ENCODE peak calls at places on chromosomes 16 and 17, in eight cellular contexts. One of them, this sample, is unnamed.

GRCh38 chr17:62705781-62706597 is 78.5 kb downstream of the MRC2 start:
- DNase-seq in thoracic aorta: no peak
- DNase-seq in AG10803: peak; percentile 33
- DNase-seq in DND-41: no peak
- DNase-seq in left ventricle myocardium inferior: no peak
- DNase-seq in uterus: no peak
- DNase-seq in OCI-LY7: no peak
- DNase-seq in adrenal gland: no peak
- DNase-seq in this sample: peak; percentile 42

GRCh38 chr17:61966201-61966600 is 38.4 kb upstream of the INTS2 start:
- DNase-seq in thoracic aorta: no peak
- DNase-seq in AG10803: no peak
- DNase-seq in DND-41: no peak
- DNase-seq in left ventricle myocardium inferior: no peak
- DNase-seq in uterus: no peak
- DNase-seq in OCI-LY7: no peak
- DNase-seq in adrenal gland: no peak
- DNase-seq in this sample: no peak

GRCh38 chr17:78653382-78653781 is 76.2 kb upstream of the DNAH17 start:
- DNase-seq in thoracic aorta: no peak
- DNase-seq in AG10803: peak; percentile 37
- DNase-seq in DND-41: no peak
- DNase-seq in left ventricle myocardium inferior: no peak
- DNase-seq in uterus: no peak
- DNase-seq in OCI-LY7: no peak
- DNase-seq in adrenal gland: no peak
- DNase-seq in this sample: peak; percentile 63

GRCh38 chr17:77690271-77691161 is 268.0 kb upstream of the TNRC6C start:
- DNase-seq in thoracic aorta: no peak
- DNase-seq in AG10803: no peak
- DNase-seq in DND-41: no peak
- DNase-seq in left ventricle myocardium inferior: no peak
- DNase-seq in uterus: no peak
- DNase-seq in OCI-LY7: peak; percentile 73
- DNase-seq in adrenal gland: no peak
- DNase-seq in this sample: no peak

GRCh38 chr17:36183811-36184765 is 7.7 kb upstream of the TBC1D3B start:
- DNase-seq in thoracic aorta: no peak
- DNase-seq in AG10803: no peak
- DNase-seq in DND-41: no peak
- DNase-seq in left ventricle myocardium inferior: no peak
- DNase-seq in uterus: peak; percentile 5
- DNase-seq in OCI-LY7: no peak
- DNase-seq in adrenal gland: no peak
- DNase-seq in this sample: no peak

GRCh38 chr16:83579027-83579426 is 228.8 kb upstream of the HSBP1 start:
- DNase-seq in thoracic aorta: no peak
- DNase-seq in AG10803: no peak
- DNase-seq in DND-41: no peak
- DNase-seq in left ventricle myocardium inferior: no peak
- DNase-seq in uterus: no peak
- DNase-seq in OCI-LY7: no peak
- DNase-seq in adrenal gland: no peak
- DNase-seq in this sample: no peak

GRCh38 chr17:81483862-81484194 is 28.8 kb downstream of the ACTG1 start:
- DNase-seq in thoracic aorta: no peak
- DNase-seq in AG10803: no peak
- DNase-seq in DND-41: peak; percentile 56
- DNase-seq in left ventricle myocardium inferior: no peak
- DNase-seq in uterus: no peak
- DNase-seq in OCI-LY7: no peak
- DNase-seq in adrenal gland: no peak
- DNase-seq in this sample: no peak

GRCh38 chr17:9522074-9522473 is 53.5 kb downstream of the STX8 start:
- DNase-seq in thoracic aorta: no peak
- DNase-seq in AG10803: peak; percentile 69
- DNase-seq in DND-41: peak; percentile 35
- DNase-seq in left ventricle myocardium inferior: no peak
- DNase-seq in uterus: peak; percentile 16
- DNase-seq in OCI-LY7: peak; percentile 24
- DNase-seq in adrenal gland: no peak
- DNase-seq in this sample: peak; percentile 70

GRCh38 chr16:46947900-46948547 is 25.4 kb downstream of the DNAJA2 start:
- DNase-seq in thoracic aorta: no peak
- DNase-seq in AG10803: peak; percentile 47
- DNase-seq in DND-41: peak; percentile 38
- DNase-seq in left ventricle myocardium inferior: no peak
- DNase-seq in uterus: no peak
- DNase-seq in OCI-LY7: peak; percentile 67
- DNase-seq in adrenal gland: no peak
- DNase-seq in this sample: peak; percentile 49

GRCh38 chr16:84065536-84066132 is 23.0 kb upstream of the SLC38A8 start:
- DNase-seq in thoracic aorta: no peak
- DNase-seq in AG10803: peak; percentile 51
- DNase-seq in DND-41: peak; percentile 49
- DNase-seq in left ventricle myocardium inferior: no peak
- DNase-seq in uterus: no peak
- DNase-seq in OCI-LY7: peak; percentile 59
- DNase-seq in adrenal gland: peak; percentile 53
- DNase-seq in this sample: peak; percentile 68

GRCh38 chr16:56793504-56793903 is 63.6 kb downstream of the NUP93 start:
- DNase-seq in thoracic aorta: no peak
- DNase-seq in AG10803: peak; percentile 41
- DNase-seq in DND-41: no peak
- DNase-seq in left ventricle myocardium inferior: no peak
- DNase-seq in uterus: no peak
- DNase-seq in OCI-LY7: peak; percentile 52
- DNase-seq in adrenal gland: no peak
- DNase-seq in this sample: peak; percentile 33

GRCh38 chr17:6551909-6552768 is 4.2 kb downstream of the PITPNM3 start:
- DNase-seq in thoracic aorta: no peak
- DNase-seq in AG10803: no peak
- DNase-seq in DND-41: no peak
- DNase-seq in left ventricle myocardium inferior: no peak
- DNase-seq in uterus: peak; percentile 26
- DNase-seq in OCI-LY7: no peak
- DNase-seq in adrenal gland: no peak
- DNase-seq in this sample: no peak

GRCh38 chr16:17194190-17194780 is 276.5 kb downstream of the XYLT1 start:
- DNase-seq in thoracic aorta: no peak
- DNase-seq in AG10803: peak; percentile 33
- DNase-seq in DND-41: peak; percentile 36
- DNase-seq in left ventricle myocardium inferior: peak; percentile 27
- DNase-seq in uterus: peak; percentile 48
- DNase-seq in OCI-LY7: peak; percentile 55
- DNase-seq in adrenal gland: peak; percentile 40
- DNase-seq in this sample: peak; percentile 51

GRCh38 chr17:65409381-65409780 is 152.1 kb downstream of the AXIN2 start:
- DNase-seq in thoracic aorta: no peak
- DNase-seq in AG10803: peak; percentile 29
- DNase-seq in DND-41: no peak
- DNase-seq in left ventricle myocardium inferior: no peak
- DNase-seq in uterus: no peak
- DNase-seq in OCI-LY7: no peak
- DNase-seq in adrenal gland: no peak
- DNase-seq in this sample: no peak

GRCh38 chr17:49703557-49704277 is 4.0 kb downstream of the SLC35B1 start:
- DNase-seq in thoracic aorta: no peak
- DNase-seq in AG10803: peak; percentile 49
- DNase-seq in DND-41: peak; percentile 24
- DNase-seq in left ventricle myocardium inferior: no peak
- DNase-seq in uterus: no peak
- DNase-seq in OCI-LY7: peak; percentile 59
- DNase-seq in adrenal gland: peak; percentile 44
- DNase-seq in this sample: peak; percentile 73

GRCh38 chr17:78644259-78644658 is 67.1 kb upstream of the DNAH17 start:
- DNase-seq in thoracic aorta: no peak
- DNase-seq in AG10803: no peak
- DNase-seq in DND-41: no peak
- DNase-seq in left ventricle myocardium inferior: no peak
- DNase-seq in uterus: no peak
- DNase-seq in OCI-LY7: no peak
- DNase-seq in adrenal gland: no peak
- DNase-seq in this sample: no peak

GRCh38 chr16:83533193-83533592 is 274.6 kb upstream of the HSBP1 start:
- DNase-seq in thoracic aorta: no peak
- DNase-seq in AG10803: peak; percentile 49
- DNase-seq in DND-41: no peak
- DNase-seq in left ventricle myocardium inferior: no peak
- DNase-seq in uterus: no peak
- DNase-seq in OCI-LY7: no peak
- DNase-seq in adrenal gland: no peak
- DNase-seq in this sample: peak; percentile 23

DNA sequence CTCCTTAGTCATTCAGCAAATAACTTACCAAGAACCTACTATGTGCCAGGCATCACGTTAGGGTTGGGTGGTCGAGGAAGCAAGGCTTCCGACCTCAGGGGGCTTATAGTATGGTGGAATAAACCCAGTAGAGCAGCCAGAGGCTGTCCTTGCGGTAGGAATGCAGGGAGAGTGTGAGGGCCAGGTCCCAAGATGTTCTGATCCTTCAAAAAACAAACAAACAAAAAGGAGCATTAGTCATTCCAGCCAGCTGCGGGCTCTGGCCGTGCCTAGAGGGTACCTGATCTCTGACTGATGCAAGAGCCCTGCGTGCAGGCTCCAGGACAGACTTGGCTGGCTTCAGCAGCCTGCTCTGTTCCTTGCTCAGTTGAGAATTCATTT is 18.2 kb downstream of the CYB5D2 start:
- DNase-seq in thoracic aorta: peak; percentile 40
- DNase-seq in AG10803: peak; percentile 72
- DNase-seq in DND-41: no peak
- DNase-seq in left ventricle myocardium inferior: no peak
- DNase-seq in uterus: no peak
- DNase-seq in OCI-LY7: no peak
- DNase-seq in adrenal gland: peak; percentile 85
- DNase-seq in this sample: peak; percentile 92
- TF ChIP-seq CTCF in thoracic aorta: peak; percentile 50
- TF ChIP-seq CTCF in AG10803: peak; percentile 29
- TF ChIP-seq CTCF in DND-41: no peak
- TF ChIP-seq CTCF in left ventricle myocardium inferior: no peak
- TF ChIP-seq CTCF in uterus: no peak
- TF ChIP-seq CTCF in OCI-LY7: no peak
- TF ChIP-seq CTCF in adrenal gland: no peak
- TF ChIP-seq CTCF in this sample: peak; percentile 46

DNA sequence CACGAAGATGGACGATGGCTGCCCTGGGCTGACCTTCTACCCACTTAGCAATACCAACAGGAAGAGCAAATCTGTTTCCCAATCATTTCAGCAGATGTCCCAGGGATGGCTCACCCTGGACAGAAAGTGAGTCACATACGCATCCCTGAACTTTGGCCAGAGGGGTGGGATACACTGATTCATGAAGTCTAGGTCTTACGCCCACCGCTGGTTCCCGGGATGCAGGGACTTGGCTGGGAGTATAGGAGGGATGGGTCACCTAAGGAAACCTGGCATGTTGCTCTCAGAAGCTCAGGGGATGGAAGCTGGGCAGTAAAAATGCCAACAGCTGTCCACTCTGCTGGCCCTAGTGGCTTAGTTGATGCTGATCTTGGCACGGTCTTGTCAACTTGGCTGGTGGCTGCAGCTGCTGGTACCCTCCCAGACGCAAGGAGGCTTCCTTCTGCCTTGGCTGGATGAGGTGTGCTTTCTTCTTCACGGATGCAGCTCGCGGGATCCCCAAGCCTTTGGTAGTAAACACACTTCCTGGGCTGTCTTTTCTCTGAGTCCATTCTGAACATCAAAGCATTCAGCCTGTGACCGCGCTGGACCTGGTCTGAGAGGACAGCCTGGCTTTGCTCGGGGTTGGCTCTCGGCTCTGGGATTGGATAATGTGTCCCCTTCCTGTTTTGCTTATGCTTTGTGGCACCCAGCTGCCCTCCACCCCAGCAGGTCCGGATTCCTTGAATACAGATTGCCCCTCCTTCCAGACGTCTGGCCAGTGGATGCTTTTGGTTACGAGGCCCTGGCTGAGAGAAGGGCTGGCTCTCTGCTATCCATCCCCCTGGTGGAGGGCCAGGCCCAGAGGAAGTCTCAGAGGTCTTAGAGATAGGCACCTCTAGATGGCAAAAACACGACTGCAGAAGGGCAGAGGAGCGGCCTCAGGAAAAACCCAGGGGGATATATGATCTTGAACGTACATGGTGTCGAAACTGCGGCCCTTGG is 71.5 kb downstream of the RAP1GAP2 start:
- DNase-seq in thoracic aorta: no peak
- DNase-seq in AG10803: peak; percentile 62
- DNase-seq in DND-41: no peak
- DNase-seq in left ventricle myocardium inferior: no peak
- DNase-seq in uterus: no peak
- DNase-seq in OCI-LY7: no peak
- DNase-seq in adrenal gland: no peak
- DNase-seq in this sample: peak; percentile 98
- TF ChIP-seq CTCF in thoracic aorta: no peak
- TF ChIP-seq CTCF in AG10803: no peak
- TF ChIP-seq CTCF in DND-41: no peak
- TF ChIP-seq CTCF in left ventricle myocardium inferior: no peak
- TF ChIP-seq CTCF in uterus: no peak
- TF ChIP-seq CTCF in OCI-LY7: no peak
- TF ChIP-seq CTCF in adrenal gland: no peak
- TF ChIP-seq CTCF in this sample: peak; percentile 27

DNA sequence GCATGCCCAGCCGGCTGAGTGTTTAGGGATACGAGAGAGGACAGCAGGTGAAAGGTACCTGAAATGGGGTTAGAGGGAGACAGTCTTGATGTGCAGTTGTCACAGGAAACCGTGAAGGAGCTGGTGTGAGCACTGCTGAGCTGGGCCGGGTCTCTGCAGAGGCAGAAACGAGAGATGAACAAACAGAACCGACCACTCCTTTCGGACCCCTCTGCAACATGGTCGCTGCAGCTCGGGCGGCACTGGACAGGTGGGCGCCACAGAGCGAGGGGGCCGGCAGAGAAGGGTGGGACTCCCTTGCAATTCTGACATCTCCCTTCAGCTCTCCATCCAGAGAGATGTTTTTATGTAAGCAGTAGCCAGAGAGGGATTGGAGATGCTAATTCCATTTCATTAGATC is 86.4 kb upstream of the RPL38 start:
- DNase-seq in thoracic aorta: no peak
- DNase-seq in AG10803: no peak
- DNase-seq in DND-41: no peak
- DNase-seq in left ventricle myocardium inferior: no peak
- DNase-seq in uterus: no peak
- DNase-seq in OCI-LY7: no peak
- DNase-seq in adrenal gland: no peak
- DNase-seq in this sample: no peak
- TF ChIP-seq CTCF in thoracic aorta: no peak
- TF ChIP-seq CTCF in AG10803: no peak
- TF ChIP-seq CTCF in DND-41: no peak
- TF ChIP-seq CTCF in left ventricle myocardium inferior: no peak
- TF ChIP-seq CTCF in uterus: no peak
- TF ChIP-seq CTCF in OCI-LY7: no peak
- TF ChIP-seq CTCF in adrenal gland: no peak
- TF ChIP-seq CTCF in this sample: no peak

DNA sequence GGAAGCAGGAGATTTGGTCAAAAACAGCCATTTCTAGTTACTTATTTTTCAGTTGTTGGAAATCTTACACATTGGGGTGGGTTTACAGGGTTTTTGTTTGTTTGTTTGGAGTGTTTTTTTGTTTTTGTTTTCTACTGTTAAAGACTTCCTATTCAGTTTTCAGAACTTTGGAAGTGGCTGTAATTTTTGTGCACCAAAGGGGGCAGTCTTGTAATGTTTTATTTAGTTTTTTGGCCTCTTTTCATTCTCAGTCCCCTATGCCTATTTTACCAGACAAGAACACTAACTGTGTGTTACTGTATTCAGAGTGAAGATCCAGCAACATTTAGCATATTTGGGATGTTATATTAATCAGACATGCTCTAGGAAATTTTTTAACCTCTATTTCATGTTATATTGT is 20.6 kb downstream of the TPPP3 start:
- DNase-seq in thoracic aorta: no peak
- DNase-seq in AG10803: peak; percentile 36
- DNase-seq in DND-41: no peak
- DNase-seq in left ventricle myocardium inferior: no peak
- DNase-seq in uterus: no peak
- DNase-seq in OCI-LY7: peak; percentile 16
- DNase-seq in adrenal gland: no peak
- DNase-seq in this sample: peak; percentile 55
- TF ChIP-seq CTCF in thoracic aorta: peak; percentile 14
- TF ChIP-seq CTCF in AG10803: peak; percentile 58
- TF ChIP-seq CTCF in DND-41: peak; percentile 47
- TF ChIP-seq CTCF in left ventricle myocardium inferior: peak; percentile 58
- TF ChIP-seq CTCF in uterus: peak; percentile 49
- TF ChIP-seq CTCF in OCI-LY7: peak; percentile 73
- TF ChIP-seq CTCF in adrenal gland: peak; percentile 48
- TF ChIP-seq CTCF in this sample: peak; percentile 56